ENCODE peak calls at places on chromosomes 2 and 18, in seven cellular contexts. J, Y, Z, T, U, N and K are unnamed samples. For H3K4me1, the result is how much of the 10 kb centered on the place peaks cover.

GRCh38 chr2:128745946-128746345 is 427.3 kb upstream of the HS6ST1 start:
- DNase-seq in J (no peak), T (no peak), U (no peak), Y (no peak), N (no peak), Z (no peak), K (no peak)

GRCh38 chr2:234967874-234968208 is 16.0 kb downstream of the SH3BP4 start:
- DNase-seq in T (no peak), U (no peak), N (no peak), Z (no peak), J (no peak), Y (no peak), K (no peak)

GRCh38 chr2:235859651-235860050 is 308.5 kb downstream of the GBX2 start:
- DNase-seq in N (no peak), Z (no peak), J (peak), U (no peak), T (no peak), Y (no peak), K (no peak)

GRCh38 chr2:127859712-127860085 is 1.7 kb upstream of the POLR2D start:
- DNase-seq in N (peak), Y (peak), U (peak), Z (no peak), J (no peak), T (no peak), K (no peak)

GRCh38 chr2:118859157-118859770 is 11.8 kb upstream of the EN1 start:
- DNase-seq in Y (no peak), Z (no peak), T (no peak), N (no peak), U (no peak), J (no peak), K (no peak)

GRCh38 chr2:161238559-161239415 is 69.4 kb upstream of the PSMD14 start:
- DNase-seq in J (peak), Y (no peak), U (peak), T (peak), Z (peak), N (peak), K (peak)

GRCh38 chr2:173760553-173760952 is 204.6 kb downstream of the SP3 start:
- DNase-seq in Z (peak), Y (no peak), J (no peak), T (no peak), U (no peak), N (no peak), K (no peak)

GRCh38 chr2:19425419-19425818 is 67.0 kb upstream of the OSR1 start:
- DNase-seq in J (no peak), Y (no peak), U (no peak), T (no peak), Z (no peak), N (no peak), K (no peak)

GRCh38 chr2:200199005-200199404 is 107.5 kb upstream of the SPATS2L start:
- DNase-seq in J (no peak), Z (no peak), N (no peak), Y (no peak), T (no peak), U (no peak), K (no peak)

GRCh38 chr2:241859436-241860183 is 916 bp upstream of the PDCD1 start:
- DNase-seq in Z (peak), T (no peak), Y (no peak), N (peak), J (peak), U (peak), K (peak)

GRCh38 chr2:4673025-4673489 is 969.7 kb downstream of the DCDC2C start:
- DNase-seq in U (no peak), N (no peak), J (no peak), Y (no peak), T (peak), Z (no peak), K (no peak)

GRCh38 chr2:216736326-216736725 is 41.0 kb upstream of the IGFBP5 start:
- DNase-seq in U (no peak), J (no peak), N (no peak), T (no peak), Y (no peak), Z (no peak), K (no peak)

GRCh38 chr18:5104246-5104645 is 92.8 kb downstream of the AKAIN1 start:
- DNase-seq in Y (no peak), U (no peak), J (no peak), Z (no peak), N (no peak), T (no peak), K (no peak)

GRCh38 chr2:177254433-177255226 is 9.9 kb downstream of the NFE2L2 start:
- DNase-seq in N (peak), Z (peak), T (no peak), U (peak), J (peak), Y (no peak), K (no peak)

GRCh38 chr2:238817382-238817781 is 30.5 kb upstream of the TWIST2 start:
- DNase-seq in Z (no peak), J (no peak), N (no peak), T (no peak), U (no peak), Y (no peak), K (no peak)

GRCh38 chr2:284896-285492 is 2.9 kb downstream of the ALKAL2 start:
- DNase-seq in N (no peak), U (no peak), Y (no peak), Z (no peak), J (no peak), T (no peak), K (no peak)

GRCh38 chr2:74894261-74895030 is 60.5 kb downstream of the HK2 start:
- DNase-seq in Z (peak), U (no peak), N (no peak), J (no peak), Y (no peak), T (no peak), K (no peak)

GRCh38 chr2:148720501-148720998 is 76.0 kb downstream of the EPC2 start:
- DNase-seq in U (peak), Y (no peak), T (no peak), Z (peak), J (peak), N (no peak), K (peak)

GRCh38 chr18:63850010-63850409 is 37.5 kb upstream of the SERPINB2 start:
- DNase-seq in U (no peak), Z (peak), J (no peak), T (peak), N (no peak), Y (no peak), K (no peak)

GRCh38 chr2:131641414-131642206 is 113.9 kb downstream of the CCDC74A start:
- DNase-seq in N (no peak), Z (peak), T (no peak), J (no peak), Y (no peak), U (no peak), K (no peak)

GRCh38 chr18:51621103-51621969 is 423.9 kb upstream of the MEX3C start:
- DNase-seq in Z (no peak), J (no peak), N (peak), T (peak), U (peak), Y (peak), K (no peak)

GRCh38 chr18:68532328-68532885 is 182.5 kb downstream of the TMX3 start:
- DNase-seq in N (no peak), Y (no peak), U (no peak), T (no peak), J (no peak), Z (no peak), K (no peak)

GRCh38 chr2:20008703-20009102 is 3.8 kb downstream of the MATN3 start:
- DNase-seq in Z (no peak), N (no peak), J (no peak), Y (no peak), U (no peak), T (no peak), K (no peak)

GRCh38 chr2:43819489-43820163 is 19.0 kb downstream of the ABCG5 start:
- DNase-seq in Z (no peak), N (no peak), U (no peak), J (no peak), T (no peak), Y (no peak), K (no peak)

GRCh38 chr18:57437782-57438668 is 2.9 kb downstream of the ONECUT2 start:
- DNase-seq in Y (no peak), J (no peak), Z (peak), T (peak), U (peak), N (peak), K (no peak)

GRCh38 chr18:23317975-23318675 is 135.0 kb upstream of the RIOK3 start:
- DNase-seq in Y (no peak), U (no peak), T (no peak), Z (peak), N (no peak), J (no peak), K (no peak)

GRCh38 chr2:45938649-45939511 is 287.4 kb downstream of the PRKCE start:
- DNase-seq in J (peak), T (peak), Z (peak), U (peak), N (peak), Y (peak), K (peak)

GRCh38 chr2:182649316-182649715 is 66.7 kb upstream of the DNAJC10 start:
- DNase-seq in N (peak), T (peak), Z (peak), Y (no peak), U (peak), J (no peak), K (no peak)

GRCh38 chr18:28820353-28820752 is 643.4 kb upstream of the CDH2 start:
- DNase-seq in Z (no peak), J (no peak), T (no peak), N (no peak), U (no peak), Y (no peak), K (no peak)

GRCh38 chr2:152405206-152406118 is 70.5 kb downstream of the FMNL2 start:
- DNase-seq in J (no peak), U (peak), Y (no peak), Z (peak), N (peak), T (peak), K (no peak)

GRCh38 chr2:209380278-209380677 is 43.6 kb upstream of the MAP2 start:
- DNase-seq in J (no peak), T (no peak), N (no peak), Y (no peak), U (no peak), Z (no peak), K (no peak)

GRCh38 chr18:62852851-62853250 is 137.5 kb downstream of the PHLPP1 start:
- DNase-seq in Y (no peak), N (no peak), U (no peak), T (no peak), J (no peak), Z (peak), K (no peak)

GRCh38 chr2:74573747-74574562 is 19.4 kb downstream of the DOK1 start:
- DNase-seq in Y (no peak), N (no peak), U (no peak), T (no peak), J (no peak), Z (peak), K (no peak)

GRCh38 chr2:169221745-169222369 is 140.5 kb downstream of the LRP2 start:
- DNase-seq in T (peak), N (no peak), Y (no peak), Z (no peak), U (no peak), J (no peak), K (no peak)

GRCh38 chr18:32349728-32350395 is 120.8 kb downstream of the GAREM1 start:
- DNase-seq in Z (peak), T (peak), J (peak), U (peak), N (peak), Y (peak), K (peak)

GRCh38 chr18:53757346-53757745 is 467.1 kb downstream of the MBD2 start:
- DNase-seq in N (no peak), T (no peak), Y (no peak), J (no peak), U (no peak), Z (no peak), K (no peak)

GRCh38 chr18:668263-668662 is 10.8 kb downstream of the TYMS start:
- DNase-seq in Z (no peak), Y (no peak), N (no peak), J (no peak), T (no peak), U (no peak), K (no peak)

GRCh38 chr2:223102040-223102899 is 50.3 kb downstream of the KCNE4 start:
- DNase-seq in U (no peak), J (no peak), N (no peak), Y (no peak), Z (no peak), T (no peak), K (no peak)

GRCh38 chr2:27029051-27029450 is 3.7 kb upstream of the TMEM214 start:
- DNase-seq in U (no peak), Z (no peak), T (no peak), N (no peak), J (peak), Y (no peak), K (no peak)

GRCh38 chr2:43950383-43951008 is 45.3 kb downstream of the LRPPRC start:
- DNase-seq in U (peak), T (peak), Z (peak), Y (no peak), J (no peak), N (peak), K (no peak)

GRCh38 chr2:3648652-3649177 is 9.3 kb upstream of the ALLC start:
- DNase-seq in J (no peak), Y (no peak), Z (no peak), U (no peak), N (no peak), T (no peak), K (no peak)
- H3K4me1 ChIP-seq in J (under half), Y (under half), Z (under half), U (under half), N (under half), T (under half), K (under half)

DNA sequence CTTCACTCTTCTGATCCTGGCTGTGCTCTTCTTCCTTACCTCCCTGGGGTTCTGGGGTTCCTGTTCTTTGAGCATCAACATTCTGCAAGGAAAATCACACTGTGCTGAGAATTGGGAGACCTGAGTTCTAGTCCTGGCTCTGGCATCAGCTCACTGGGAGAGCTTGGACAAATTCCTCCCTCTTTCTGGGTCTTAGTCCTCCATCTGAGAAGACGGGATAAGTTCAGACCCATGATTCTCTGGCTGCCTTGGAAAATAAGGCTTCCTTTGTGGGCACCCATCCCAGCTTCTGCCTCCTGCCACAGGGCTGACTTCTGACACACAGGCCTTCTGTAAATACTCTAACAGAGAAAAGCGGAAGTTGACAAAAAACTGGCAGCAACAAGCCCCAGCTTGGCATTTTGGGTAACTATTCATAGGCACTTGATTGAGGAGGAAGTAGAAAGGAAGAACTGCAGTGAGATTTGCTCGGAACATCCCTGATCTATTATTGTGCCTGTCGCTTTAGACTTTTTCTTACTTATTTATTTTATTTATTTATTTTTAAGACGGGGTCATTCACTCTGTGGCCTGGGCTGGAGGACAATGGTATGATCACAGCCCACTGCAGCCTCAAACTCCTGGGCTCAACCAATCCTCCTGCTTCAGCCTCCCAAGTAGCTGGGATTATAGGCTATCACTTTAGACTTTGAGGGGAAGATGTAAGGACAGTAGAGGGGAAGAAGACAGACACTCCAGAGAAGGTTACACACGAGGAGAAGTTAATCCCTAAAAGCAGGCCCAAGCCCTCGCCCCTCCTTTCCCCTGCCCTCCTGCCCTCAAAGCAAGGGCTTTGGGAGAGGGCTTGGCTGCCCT is 7.9 kb downstream of the PCBP1 start:
- DNase-seq in U (peak), Z (peak), N (peak), T (no peak), J (peak), Y (peak), K (no peak)
- TF ChIP-seq POLR2A in U (peak), Z (no peak), N (peak), T (no peak), J (peak), Y (peak), K (peak)

GRCh38 chr2:32404691-32405090 is 47.9 kb downstream of the BIRC6 start:
- DNase-seq in Z (no peak), U (no peak), N (no peak), T (no peak), J (no peak), Y (no peak), K (no peak)

GRCh38 chr2:32399221-32399620 is 42.4 kb downstream of the BIRC6 start:
- DNase-seq in N (no peak), Z (no peak), T (no peak), J (no peak), Y (no peak), U (no peak), K (no peak)

GRCh38 chr2:32403782-32404181 is 47.0 kb downstream of the BIRC6 start:
- DNase-seq in U (no peak), T (no peak), N (no peak), Y (no peak), Z (no peak), J (no peak), K (no peak)

DNA sequence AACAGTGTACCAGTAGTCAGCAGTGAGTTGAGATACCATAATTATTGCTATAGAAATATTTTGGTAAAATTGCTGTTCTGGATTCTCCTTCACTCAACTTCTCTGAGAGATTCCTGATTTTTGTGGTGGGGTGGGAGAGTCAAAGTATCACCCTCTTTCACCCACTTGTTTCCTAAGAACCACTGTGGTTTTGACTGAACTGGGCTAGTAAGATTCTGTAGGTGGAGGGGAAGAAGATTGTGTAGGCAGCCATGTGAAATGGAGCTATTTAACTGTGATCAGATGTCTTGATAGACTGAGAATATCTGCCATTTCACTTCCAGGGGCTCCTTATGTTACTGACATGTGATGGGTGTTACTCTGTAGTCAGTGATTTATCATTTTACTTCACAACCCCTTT is 45.3 kb downstream of the BIRC6 start:
- DNase-seq in U (no peak), Z (no peak), J (no peak), Y (no peak), T (no peak), N (no peak), K (no peak)
- H3K27ac ChIP-seq in U (no peak), Z (peak), J (no peak), Y (no peak), T (no peak), N (no peak), K (no peak)

GRCh38 chr2:202989749-202990148 is 24.9 kb upstream of the NBEAL1 start:
- DNase-seq in U (no peak), T (no peak), N (no peak), J (no peak), Y (no peak), Z (no peak), K (no peak)

GRCh38 chr2:202990501-202990900 is 24.2 kb upstream of the NBEAL1 start:
- DNase-seq in U (no peak), J (no peak), Z (no peak), Y (no peak), T (no peak), N (no peak), K (no peak)
- H3K4me1 ChIP-seq in U (under half), J (under half), Z (under half), Y (under half), T (under half), N (under half), K (under half)